ENCODE peak calls at places on chromosomes 3 and 15, in five cellular contexts. M is kidney; R is CD4-positive, alpha-beta T cell; N is T-helper 2 cell; W is fibroblast of mammary gland. K is an unnamed sample.

GRCh38 chr3:113111308-113111707 is 100.0 kb upstream of the BOC start:
- DNase-seq in M (no peak), R (no peak), N (no peak), W (peak), K (no peak)

GRCh38 chr3:71369733-71370391 is 213.7 kb downstream of the FOXP1 start:
- DNase-seq in M (no peak), R (no peak), N (no peak), W (peak), K (no peak)

GRCh38 chr3:82044918-82045715 is 283.7 kb upstream of the GBE1 start:
- DNase-seq in M (no peak), R (no peak), N (no peak), W (peak), K (no peak)

GRCh38 chr3:57179580-57180410 is 14.6 kb upstream of the IL17RD start:
- DNase-seq in M (no peak), R (no peak), N (no peak), W (peak), K (no peak)

GRCh38 chr3:62954579-62954978 is 79.4 kb upstream of the CADPS start:
- DNase-seq in M (no peak), R (no peak), N (no peak), W (peak), K (no peak)

GRCh38 chr15:76169013-76169412 is 109.2 kb downstream of the TMEM266 start:
- DNase-seq in M (no peak), R (no peak), N (no peak), W (peak), K (no peak)

GRCh38 chr15:75347222-75348033 is 589 bp downstream of the NEIL1 start:
- DNase-seq in M (peak), R (peak), N (peak), W (no peak), K (peak)

GRCh38 chr3:187808466-187809291 is 63.4 kb upstream of the BCL6 start:
- DNase-seq in M (no peak), R (no peak), N (no peak), W (no peak), K (no peak)

GRCh38 chr3:38039899-38040261 is 872 bp downstream of the DLEC1 start:
- DNase-seq in M (no peak), R (peak), N (peak), W (peak), K (peak)

GRCh38 chr3:73592154-73592877 is 32.4 kb downstream of the PDZRN3 start:
- DNase-seq in M (no peak), R (no peak), N (no peak), W (no peak), K (no peak)

GRCh38 chr15:96322401-96323249 is 7.9 kb upstream of the NR2F2 start:
- DNase-seq in M (peak), R (no peak), N (no peak), W (peak), K (no peak)

GRCh38 chr15:55897560-55898336 is 95.7 kb downstream of the NEDD4 start:
- DNase-seq in M (no peak), R (no peak), N (no peak), W (peak), K (no peak)

GRCh38 chr3:195071011-195071728 is 199.8 kb downstream of the XXYLT1 start:
- DNase-seq in M (peak), R (no peak), N (no peak), W (no peak), K (no peak)

GRCh38 chr15:64749167-64749566 is 26.2 kb downstream of the RBPMS2 start:
- DNase-seq in M (no peak), R (no peak), N (no peak), W (peak), K (no peak)

GRCh38 chr3:100041328-100041749 is 73.0 kb downstream of the FILIP1L start:
- DNase-seq in M (no peak), R (no peak), N (no peak), W (peak), K (no peak)

GRCh38 chr15:58546635-58547627 is 115.1 kb downstream of the LIPC start:
- DNase-seq in M (peak), R (no peak), N (no peak), W (peak), K (no peak)

GRCh38 chr15:79007066-79007465 is 62.2 kb upstream of the CTSH start:
- DNase-seq in M (peak), R (no peak), N (no peak), W (peak), K (no peak)

GRCh38 chr3:67048716-67049076 is 50.6 kb downstream of the KBTBD8 start:
- DNase-seq in M (no peak), R (no peak), N (no peak), W (no peak), K (no peak)

GRCh38 chr3:138328341-138328740 is 1.3 kb downstream of the NME9 start:
- DNase-seq in M (no peak), R (no peak), N (no peak), W (peak), K (no peak)

GRCh38 chr3:43346990-43347749 is 60.8 kb downstream of the SNRK start:
- DNase-seq in M (no peak), R (no peak), N (no peak), W (no peak), K (no peak)

GRCh38 chr15:29818141-29818540 is 4.1 kb downstream of the TJP1 start:
- DNase-seq in M (no peak), R (no peak), N (no peak), W (no peak), K (no peak)

GRCh38 chr3:9194509-9195184 is 54.8 kb downstream of the SRGAP3 start:
- DNase-seq in M (no peak), R (no peak), N (no peak), W (no peak), K (no peak)

GRCh38 chr15:29638781-29639180 is 183.5 kb downstream of the TJP1 start:
- DNase-seq in M (no peak), R (no peak), N (no peak), W (peak), K (no peak)

K was measured in T-helper 22 cell.